ENCODE peak calls at places on chromosome 10, in five cellular contexts. N is frontal cortex; T is DMS153; Z is stimulated activated CD8-positive, alpha-beta memory T cell treated with anti-CD3 and anti-CD28 coated beads, Interleukin-15, amount 100 ng/mL, for 4 hours; I is effector memory CD4-positive, alpha-beta T cell. X is an unnamed sample.

GRCh38 chr10:124646483-124647352 is 97.5 kb downstream of the FAM53B start:
- DNase-seq in T (no peak), Z (no peak), I (no peak), N (no peak), X (peak; percentile 80)

GRCh38 chr10:80952436-80952835 is 414.7 kb downstream of the SH2D4B start:
- DNase-seq in T (no peak), I (no peak), N (no peak), Z (no peak), X (no peak)

GRCh38 chr10:112227331-112227961 is 43.9 kb upstream of the GPAM start:
- DNase-seq in I (no peak), N (no peak), Z (no peak), T (no peak), X (no peak)

GRCh38 chr10:29392376-29393021 is 103.6 kb downstream of the LYZL1 start:
- DNase-seq in I (no peak), Z (no peak), N (no peak), T (peak; percentile 8), X (no peak)

GRCh38 chr10:86266446-86267242 is 100.0 kb downstream of the GRID1 start:
- DNase-seq in Z (no peak), T (no peak), N (no peak), I (no peak), X (no peak)

GRCh38 chr10:112374724-112375541 is 1.0 kb downstream of the ACSL5 start:
- DNase-seq in I (no peak), T (no peak), Z (no peak), N (no peak), X (no peak)

GRCh38 chr10:77428776-77429395 is 208.7 kb downstream of the KCNMA1 start:
- DNase-seq in I (no peak), N (no peak), T (no peak), Z (no peak), X (no peak)

GRCh38 chr10:6364893-6365292 is 162.2 kb downstream of the PFKFB3 start:
- DNase-seq in Z (no peak), N (no peak), I (no peak), T (no peak), X (no peak)

GRCh38 chr10:132539894-132540293 is 2.3 kb downstream of the INPP5A start:
- DNase-seq in I (no peak), N (no peak), Z (no peak), T (no peak), X (no peak)

GRCh38 chr10:6269953-6270867 is 67.5 kb downstream of the PFKFB3 start:
- DNase-seq in Z (peak; percentile 48), N (no peak), T (no peak), I (peak; percentile 73), X (no peak)

GRCh38 chr10:71127773-71128172 is 84.6 kb upstream of the UNC5B start:
- DNase-seq in T (no peak), I (no peak), Z (no peak), N (no peak), X (no peak)

GRCh38 chr10:102675887-102676616 is 31.8 kb downstream of the TRIM8 start:
- DNase-seq in T (no peak), N (no peak), Z (no peak), I (no peak), X (no peak)

GRCh38 chr10:22479419-22479818 is 134.1 kb downstream of the SPAG6 start:
- DNase-seq in N (peak; percentile 41), Z (no peak), T (no peak), I (no peak), X (peak; percentile 34)

GRCh38 chr10:123639131-123639530 is 27.0 kb upstream of the GPR26 start:
- DNase-seq in T (no peak), I (no peak), Z (no peak), N (no peak), X (no peak)